ENCODE peak calls at places on chromosomes 13 and 19, in six cellular contexts. E, G, J, S, M and F are unnamed samples.

GRCh38 chr13:52850396-52851152 is 2.1 kb upstream of the PCDH8 start:
- DNase-seq in E (no peak), G (peak), J (peak), S (peak), M (peak), F (peak)

GRCh38 chr19:41521860-41522555 is 54.0 kb upstream of the CEACAM21 start:
- DNase-seq in E (no peak), G (no peak), J (peak), S (no peak), M (no peak), F (no peak)

GRCh38 chr19:7109678-7110289 is 40.3 kb downstream of the ZNF557 start:
- DNase-seq in E (no peak), G (no peak), J (peak), S (no peak), M (peak), F (no peak)

GRCh38 chr13:79282976-79283375 is 123.1 kb downstream of the RBM26 start:
- DNase-seq in E (no peak), G (no peak), J (no peak), S (no peak), M (peak), F (no peak)

GRCh38 chr13:76846363-76846762 is 39.8 kb downstream of the KCTD12 start:
- DNase-seq in E (no peak), G (no peak), J (no peak), S (no peak), M (no peak), F (no peak)

GRCh38 chr19:572891-573825 is 762 bp downstream of the BSG start:
- DNase-seq in E (no peak), G (peak), J (no peak), S (no peak), M (no peak), F (no peak)

GRCh38 chr19:33508941-33509614 is 12.5 kb downstream of the PEPD start:
- DNase-seq in E (no peak), G (no peak), J (no peak), S (no peak), M (no peak), F (no peak)

GRCh38 chr13:26584713-26585112 is 27.2 kb downstream of the WASF3 start:
- DNase-seq in E (no peak), G (no peak), J (no peak), S (no peak), M (no peak), F (no peak)

GRCh38 chr19:11091343-11092153 is 2.3 kb downstream of the LDLR start:
- DNase-seq in E (no peak), G (peak), J (no peak), S (no peak), M (peak), F (no peak)

GRCh38 chr19:55913643-55914268 is 18.4 kb downstream of the NLRP13 start:
- DNase-seq in E (no peak), G (peak), J (no peak), S (no peak), M (no peak), F (no peak)

GRCh38 chr19:20558011-20558410 is 7.6 kb downstream of the ZNF737 start:
- DNase-seq in E (no peak), G (peak), J (peak), S (no peak), M (no peak), F (no peak)

DNA sequence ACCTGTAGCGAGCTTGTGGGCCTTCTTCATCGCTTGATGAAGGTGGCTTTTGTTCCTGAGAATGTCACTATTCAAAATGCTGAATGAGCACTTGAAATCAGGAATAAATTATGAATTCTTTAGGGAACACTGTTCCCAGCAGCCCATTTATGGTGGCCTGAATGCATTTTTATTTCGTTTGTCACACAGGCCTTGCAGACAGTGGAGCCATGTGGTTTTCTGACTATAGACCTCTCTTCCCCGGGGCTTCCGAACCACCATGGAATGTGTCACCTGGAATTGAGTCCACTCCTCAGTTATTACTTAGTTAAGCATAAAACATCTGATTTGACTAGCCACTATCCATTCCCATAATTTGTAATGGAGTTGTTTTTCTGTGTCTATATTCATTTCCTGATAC is 396.9 kb downstream of the IRS2 start:
- DNase-seq in E (no peak), G (no peak), J (no peak), S (no peak), M (no peak), F (no peak)
- TF ChIP-seq TAF1 in E (no peak), G (no peak), J (no peak), S (no peak), M (no peak), F (no peak)

GRCh38 chr13:71493189-71493588 is 373.8 kb downstream of the DACH1 start:
- DNase-seq in E (no peak), G (no peak), J (no peak), S (no peak), M (no peak), F (no peak)
- TF ChIP-seq POLR2AphosphoS5 in E (no peak), G (no peak), J (no peak), S (no peak), M (no peak), F (no peak)

GRCh38 chr19:2235396-2236284 is 489 bp downstream of the PLEKHJ1 start:
- DNase-seq in E (no peak), G (peak), J (peak), S (no peak), M (peak), F (no peak)

GRCh38 chr19:2235026-2235395 is 1.1 kb downstream of the PLEKHJ1 start:
- DNase-seq in E (no peak), G (no peak), J (no peak), S (no peak), M (no peak), F (no peak)

GRCh38 chr19:2237869-2238153 is 1.2 kb downstream of the SF3A2 start:
- DNase-seq in E (no peak), G (no peak), J (no peak), S (no peak), M (no peak), F (no peak)

GRCh38 chr19:2237051-2237868 is 636 bp downstream of the SF3A2 start:
- DNase-seq in E (no peak), G (peak), J (no peak), S (no peak), M (no peak), F (no peak)

DNA sequence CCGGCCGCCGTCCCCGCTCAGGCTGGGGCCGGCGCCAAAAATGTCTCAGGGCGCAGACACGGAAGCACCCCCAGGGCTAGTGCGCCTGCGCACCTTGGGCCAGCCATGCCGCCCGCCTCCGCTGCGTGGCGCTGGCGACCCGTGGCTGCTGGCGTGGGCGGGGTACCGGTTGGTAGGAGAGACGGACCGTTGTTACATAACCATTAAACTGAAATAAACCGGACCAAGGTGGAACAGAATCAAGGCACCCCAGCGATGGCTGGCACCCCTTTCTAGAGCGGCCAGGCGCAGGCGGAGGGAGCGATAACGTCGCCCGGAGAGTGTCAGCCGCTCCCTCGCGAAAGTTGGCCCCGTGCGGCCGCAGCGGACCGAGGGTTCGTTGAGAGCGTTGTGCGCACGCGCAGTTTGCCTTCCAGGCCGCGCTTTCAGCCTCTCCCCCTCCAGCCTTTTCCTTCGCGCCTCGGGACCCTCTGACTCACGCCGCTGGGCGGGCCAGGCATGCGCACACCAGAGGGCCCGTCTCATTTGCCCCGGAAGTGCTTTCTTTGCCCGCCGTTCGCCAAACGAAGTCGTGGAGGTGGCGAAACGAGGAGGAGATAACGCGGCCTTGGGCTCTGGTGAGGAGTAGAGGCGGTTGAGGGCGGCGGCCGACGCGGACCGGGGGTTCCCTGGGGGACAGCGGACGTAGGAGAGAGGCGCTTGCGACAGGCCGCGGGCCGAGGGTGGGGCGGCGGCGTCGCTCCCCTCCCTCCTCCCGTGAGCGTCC is at the start of the genes PLEKHJ1 and SF3A2:
- DNase-seq in E (peak), G (peak), J (peak), S (peak), M (peak), F (peak)
- TF ChIP-seq POLR2A in E (peak), G (peak), J (peak), S (peak), M (peak), F (peak)

GRCh38 chr13:113584870-113585671 is 518 bp downstream of the TFDP1 start:
- DNase-seq in E (no peak), G (peak), J (peak), S (peak), M (no peak), F (peak)
- TF ChIP-seq TAF1 in E (no peak), G (no peak), J (no peak), S (no peak), M (no peak), F (no peak)

DNA sequence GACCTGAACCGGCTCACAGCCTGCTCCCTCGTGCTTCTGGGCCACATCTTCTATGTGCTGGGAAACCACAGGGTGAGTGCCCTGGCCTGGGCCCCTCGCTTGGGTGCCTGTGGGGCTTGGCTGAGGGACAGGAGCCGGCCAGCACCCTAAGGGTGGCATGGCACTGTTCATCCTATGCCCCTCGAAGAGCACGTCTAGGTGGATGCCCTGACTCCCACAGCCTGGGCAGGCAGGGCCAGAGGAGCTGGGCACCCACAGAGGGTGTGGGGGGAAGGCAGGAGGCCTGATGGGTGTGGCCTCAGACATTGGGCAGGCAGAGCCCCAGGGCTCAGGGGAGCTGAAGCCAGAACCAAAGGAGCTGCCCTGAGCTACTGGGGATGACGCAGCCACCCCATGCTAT is 28.7 kb downstream of the MAU2 start:
- DNase-seq in E (no peak), G (no peak), J (no peak), S (no peak), M (no peak), F (no peak)
- TF ChIP-seq POLR2AphosphoS5 in E (no peak), G (no peak), J (no peak), S (no peak), M (no peak), F (no peak)

GRCh38 chr19:12681074-12681987 is at the start of gene DHPS:
- DNase-seq in E (peak), G (peak), J (peak), S (peak), M (peak), F (peak)
- TF ChIP-seq POLR2A in E (peak), G (peak), J (peak), S (peak), M (peak), F (peak)